ENCODE peak calls at places on chromosomes 7 and 10, in four cellular contexts. One of them, this sample, is unnamed.

GRCh38 chr7:100863406-100863950 is 3.7 kb upstream of the TRIP6 start:
- DNase-seq in kidney: peak; percentile 72
- DNase-seq in OCI-LY7: no peak
- DNase-seq in neuronal stem cell: no peak
- DNase-seq in this sample: no peak

GRCh38 chr7:42198296-42198695 is 38.7 kb downstream of the GLI3 start:
- DNase-seq in kidney: no peak
- DNase-seq in neuronal stem cell: no peak
- DNase-seq in OCI-LY7: no peak
- DNase-seq in this sample: no peak

GRCh38 chr10:104109908-104110662 is 11.9 kb upstream of the SFR1 start:
- DNase-seq in neuronal stem cell: no peak
- DNase-seq in OCI-LY7: no peak
- DNase-seq in kidney: no peak
- DNase-seq in this sample: no peak

GRCh38 chr10:71252195-71252594 is 39.8 kb downstream of the UNC5B start:
- DNase-seq in neuronal stem cell: no peak
- DNase-seq in kidney: no peak
- DNase-seq in OCI-LY7: no peak
- DNase-seq in this sample: no peak

GRCh38 chr10:69107667-69108066 is 16.3 kb upstream of the VPS26A start:
- DNase-seq in neuronal stem cell: no peak
- DNase-seq in kidney: no peak
- DNase-seq in OCI-LY7: no peak
- DNase-seq in this sample: no peak

GRCh38 chr7:157205438-157205837 is 66.7 kb downstream of the UBE3C start:
- DNase-seq in OCI-LY7: no peak
- DNase-seq in neuronal stem cell: no peak
- DNase-seq in kidney: no peak
- DNase-seq in this sample: no peak

GRCh38 chr10:108913300-108913699 is 1010.0 kb downstream of the XPNPEP1 start:
- DNase-seq in neuronal stem cell: no peak
- DNase-seq in OCI-LY7: no peak
- DNase-seq in kidney: no peak
- DNase-seq in this sample: no peak

GRCh38 chr10:117443677-117444022 is 68.4 kb upstream of the PDZD8 start:
- DNase-seq in OCI-LY7: no peak
- DNase-seq in kidney: no peak
- DNase-seq in neuronal stem cell: no peak
- DNase-seq in this sample: no peak

GRCh38 chr10:69220510-69220909 is 378 bp downstream of the HKDC1 start:
- DNase-seq in neuronal stem cell: no peak
- DNase-seq in kidney: no peak
- DNase-seq in OCI-LY7: no peak
- DNase-seq in this sample: no peak

GRCh38 chr7:121547341-121548092 is 151.4 kb upstream of the FAM3C start:
- DNase-seq in neuronal stem cell: peak; percentile 37
- DNase-seq in OCI-LY7: peak; percentile 75
- DNase-seq in kidney: no peak
- DNase-seq in this sample: no peak

GRCh38 chr7:34060548-34060947 is 155.2 kb downstream of the BMPER start:
- DNase-seq in OCI-LY7: no peak
- DNase-seq in kidney: no peak
- DNase-seq in neuronal stem cell: no peak
- DNase-seq in this sample: no peak

GRCh38 chr7:27109533-27110162 is 7.2 kb upstream of the HOXA2 start:
- DNase-seq in OCI-LY7: no peak
- DNase-seq in neuronal stem cell: no peak
- DNase-seq in kidney: no peak
- DNase-seq in this sample: no peak

GRCh38 chr7:23012797-23013714 is 874 bp downstream of the HYCC1 start:
- DNase-seq in OCI-LY7: peak; percentile 69
- DNase-seq in kidney: peak; percentile 86
- DNase-seq in neuronal stem cell: peak; percentile 33
- DNase-seq in this sample: peak; percentile 46

GRCh38 chr10:97686301-97686961 is 610 bp downstream of the AVPI1 start:
- DNase-seq in kidney: no peak
- DNase-seq in OCI-LY7: peak; percentile 54
- DNase-seq in neuronal stem cell: no peak
- DNase-seq in this sample: no peak

GRCh38 chr7:120994512-120995363 is 6.2 kb downstream of the CPED1 start:
- DNase-seq in neuronal stem cell: no peak
- DNase-seq in OCI-LY7: no peak
- DNase-seq in kidney: no peak
- DNase-seq in this sample: no peak

GRCh38 chr7:44634839-44635591 is 28.6 kb downstream of the OGDH start:
- DNase-seq in neuronal stem cell: no peak
- DNase-seq in OCI-LY7: no peak
- DNase-seq in kidney: no peak
- DNase-seq in this sample: peak; percentile 63

GRCh38 chr7:134720091-134720935 is 59.1 kb upstream of the CALD1 start:
- DNase-seq in neuronal stem cell: no peak
- DNase-seq in kidney: no peak
- DNase-seq in OCI-LY7: no peak
- DNase-seq in this sample: no peak

GRCh38 chr7:117132385-117133120 is 179.3 kb downstream of the ST7 start:
- DNase-seq in kidney: no peak
- DNase-seq in OCI-LY7: no peak
- DNase-seq in neuronal stem cell: no peak
- DNase-seq in this sample: no peak

GRCh38 chr7:142771353-142771723 is 568 bp downstream of the PRSS2 start:
- DNase-seq in kidney: no peak
- DNase-seq in neuronal stem cell: no peak
- DNase-seq in OCI-LY7: peak; percentile 91
- DNase-seq in this sample: no peak

GRCh38 chr7:137990251-137990901 is 11.5 kb downstream of the CREB3L2 start:
- DNase-seq in neuronal stem cell: no peak
- DNase-seq in OCI-LY7: no peak
- DNase-seq in kidney: no peak
- DNase-seq in this sample: no peak

GRCh38 chr7:83475403-83475802 is 173.5 kb downstream of the SEMA3E start:
- DNase-seq in neuronal stem cell: no peak
- DNase-seq in kidney: no peak
- DNase-seq in OCI-LY7: no peak
- DNase-seq in this sample: no peak

DNA sequence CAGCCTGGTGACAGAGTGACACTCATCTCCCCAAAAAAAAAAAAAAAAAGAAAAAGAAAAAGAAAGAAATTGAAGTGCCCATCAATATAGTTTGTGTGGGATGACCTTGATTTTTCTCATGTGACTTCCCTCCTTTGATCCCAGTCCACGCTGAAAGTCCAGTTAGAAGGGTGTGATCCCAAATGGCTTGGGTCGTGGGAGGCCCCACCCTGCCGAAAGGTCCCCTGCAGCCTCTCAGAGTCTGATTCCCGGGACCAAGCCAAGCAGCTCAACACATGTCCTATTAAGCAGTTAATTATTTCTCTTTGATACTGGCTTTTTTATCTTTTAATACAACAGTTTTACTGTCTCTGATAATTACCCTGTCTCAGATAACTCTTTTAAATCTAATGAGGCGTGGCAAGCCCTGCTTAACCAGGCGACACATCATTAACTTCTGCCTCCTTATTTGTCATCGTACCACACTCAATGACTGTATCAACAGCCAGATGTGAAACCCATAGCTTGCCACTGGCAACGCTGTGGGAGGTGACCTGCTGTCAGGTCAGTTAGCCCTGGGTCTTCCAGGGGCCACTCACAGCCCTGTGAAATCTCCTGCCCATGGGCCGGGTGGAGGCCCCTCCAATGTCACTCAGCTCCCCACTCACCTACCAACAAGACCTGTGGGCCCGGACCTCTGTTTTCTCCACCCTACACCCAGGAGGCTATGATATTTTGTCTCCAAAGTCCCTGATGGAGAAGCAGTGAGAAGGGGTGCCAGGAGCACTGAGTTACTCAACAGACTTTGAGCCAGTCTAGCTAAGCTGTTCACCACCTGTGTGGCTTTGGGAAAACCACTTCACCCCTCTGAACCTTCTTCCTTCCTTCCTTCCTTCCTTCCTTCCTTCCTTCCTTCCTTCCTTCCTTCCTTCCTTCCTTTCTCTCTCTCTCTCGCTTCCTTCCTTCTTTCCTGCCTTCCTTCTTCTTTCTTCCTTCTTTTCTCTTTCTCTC is 110.0 kb upstream of the SFMBT2 start:
- DNase-seq in neuronal stem cell: no peak
- DNase-seq in OCI-LY7: no peak
- DNase-seq in kidney: no peak
- DNase-seq in this sample: no peak
- H3K9me3 ChIP-seq in neuronal stem cell: no peaks in the 10 kb centered on the region
- H3K9me3 ChIP-seq in OCI-LY7: no peaks in the 10 kb centered on the region
- H3K9me3 ChIP-seq in kidney: no peaks in the 10 kb centered on the region
- H3K9me3 ChIP-seq in this sample: no peaks in the 10 kb centered on the region

GRCh38 chr10:125060851-125061556 is 99.4 kb downstream of the CTBP2 start:
- DNase-seq in kidney: peak; percentile 92
- DNase-seq in OCI-LY7: peak; percentile 73
- DNase-seq in neuronal stem cell: peak; percentile 45
- DNase-seq in this sample: peak; percentile 86

GRCh38 chr10:125060486-125060850 is 99.9 kb downstream of the CTBP2 start:
- DNase-seq in OCI-LY7: no peak
- DNase-seq in kidney: no peak
- DNase-seq in neuronal stem cell: no peak
- DNase-seq in this sample: no peak

GRCh38 chr10:125062244-125063208 is 97.8 kb downstream of the CTBP2 start:
- DNase-seq in neuronal stem cell: no peak
- DNase-seq in OCI-LY7: no peak
- DNase-seq in kidney: peak; percentile 82
- DNase-seq in this sample: peak; percentile 44

GRCh38 chr10:125060038-125060437 is 100.3 kb downstream of the CTBP2 start:
- DNase-seq in OCI-LY7: no peak
- DNase-seq in kidney: no peak
- DNase-seq in neuronal stem cell: no peak
- DNase-seq in this sample: no peak

DNA sequence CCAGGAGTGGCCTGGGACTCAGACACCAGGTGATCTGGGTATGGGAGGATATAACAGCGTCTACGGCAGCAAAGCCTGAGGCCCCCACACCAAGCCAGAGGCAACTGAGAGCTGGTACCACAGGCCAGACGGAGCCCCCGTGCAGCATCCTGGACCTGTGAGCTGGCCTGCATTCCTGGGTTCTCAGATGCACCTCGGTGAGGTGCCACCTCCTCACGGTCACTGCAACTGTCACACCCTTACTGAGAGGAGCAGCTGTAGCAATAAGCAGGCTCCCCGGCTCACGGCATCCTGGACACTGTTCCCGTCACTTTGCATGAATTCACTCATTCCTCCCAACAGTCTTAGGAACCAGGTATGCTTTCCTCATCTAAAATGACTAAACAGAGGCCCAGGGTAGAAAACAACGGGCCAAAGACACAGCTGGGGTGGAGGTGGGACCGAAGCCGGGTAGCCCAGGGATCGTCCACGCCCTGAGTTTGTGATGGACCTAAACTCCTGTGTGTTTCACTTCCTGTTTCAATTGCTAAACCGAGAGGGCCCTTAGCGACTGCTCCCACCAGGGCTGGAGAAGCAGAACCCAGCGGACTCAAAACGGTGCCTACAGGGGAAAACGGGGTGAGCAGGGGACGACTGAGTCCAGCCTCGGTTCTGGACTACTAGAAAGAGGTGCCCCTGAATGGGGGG is 98.7 kb downstream of the CTBP2 start:
- DNase-seq in neuronal stem cell: no peak
- DNase-seq in kidney: peak; percentile 58
- DNase-seq in OCI-LY7: peak; percentile 64
- DNase-seq in this sample: no peak
- H3K4me1 ChIP-seq in neuronal stem cell: peaks cover 40% of the 10 kb centered on the region
- H3K4me1 ChIP-seq in kidney: peaks cover 79% of the 10 kb centered on the region
- H3K4me1 ChIP-seq in OCI-LY7: peaks cover 68% of the 10 kb centered on the region
- H3K4me1 ChIP-seq in this sample: peaks cover 95% of the 10 kb centered on the region

GRCh38 chr7:67900456-67900855 is 903.8 kb downstream of the TYW1 start:
- DNase-seq in OCI-LY7: no peak
- DNase-seq in kidney: no peak
- DNase-seq in neuronal stem cell: no peak
- DNase-seq in this sample: no peak
- H3K9me3 ChIP-seq in OCI-LY7: no peaks in the 10 kb centered on the region
- H3K9me3 ChIP-seq in kidney: no peaks in the 10 kb centered on the region
- H3K9me3 ChIP-seq in neuronal stem cell: no peaks in the 10 kb centered on the region
- H3K9me3 ChIP-seq in this sample: no peaks in the 10 kb centered on the region

GRCh38 chr10:59900044-59900727 is 6.2 kb downstream of the CCDC6 start:
- DNase-seq in OCI-LY7: peak; percentile 56
- DNase-seq in neuronal stem cell: no peak
- DNase-seq in kidney: no peak
- DNase-seq in this sample: no peak
- H3K4me1 ChIP-seq in OCI-LY7: peaks cover 41% of the 10 kb centered on the region
- H3K4me1 ChIP-seq in neuronal stem cell: peaks cover 8% of the 10 kb centered on the region
- H3K4me1 ChIP-seq in kidney: peaks cover 39% of the 10 kb centered on the region
- H3K4me1 ChIP-seq in this sample: peaks cover 59% of the 10 kb centered on the region

GRCh38 chr10:42596196-42596595 is 42.2 kb downstream of the ZNF33B start:
- DNase-seq in neuronal stem cell: no peak
- DNase-seq in kidney: no peak
- DNase-seq in OCI-LY7: no peak
- DNase-seq in this sample: no peak
- H3K9me3 ChIP-seq in neuronal stem cell: peaks cover 44% of the 10 kb centered on the region
- H3K9me3 ChIP-seq in kidney: peaks cover 14% of the 10 kb centered on the region
- H3K9me3 ChIP-seq in OCI-LY7: peaks cover 22% of the 10 kb centered on the region
- H3K9me3 ChIP-seq in this sample: peaks cover 65% of the 10 kb centered on the region

DNA sequence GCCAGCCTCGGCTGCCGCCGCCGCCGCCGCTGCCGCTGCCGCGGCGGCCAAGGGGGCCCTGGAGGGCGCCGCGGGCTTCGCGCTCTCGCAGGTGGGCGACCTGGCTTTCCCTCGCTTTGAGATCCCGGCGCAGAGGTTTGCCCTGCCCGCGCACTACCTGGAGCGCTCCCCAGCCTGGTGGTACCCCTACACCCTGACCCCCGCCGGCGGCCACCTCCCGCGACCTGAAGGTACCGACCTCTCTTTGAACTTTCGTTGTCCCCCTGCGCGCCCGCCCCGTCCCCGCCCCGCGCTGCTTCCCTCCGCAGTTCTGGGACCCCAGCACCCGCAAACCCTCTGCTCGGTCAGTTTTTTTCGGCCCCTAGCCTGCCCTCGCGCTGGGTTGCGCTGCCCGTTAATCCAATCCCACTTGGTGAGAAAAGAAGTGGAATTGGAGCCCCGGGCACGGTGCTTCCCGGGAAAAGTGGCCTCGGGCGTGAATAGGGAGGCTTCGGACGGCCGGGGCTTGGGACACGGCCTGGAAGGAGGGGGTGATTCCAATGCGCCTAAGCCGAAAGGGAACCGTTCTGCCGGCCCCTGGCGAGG is 543 bp downstream of the HMX3 start:
- DNase-seq in kidney: no peak
- DNase-seq in OCI-LY7: no peak
- DNase-seq in neuronal stem cell: no peak
- DNase-seq in this sample: no peak
- H3K4me1 ChIP-seq in kidney: peaks cover 28% of the 10 kb centered on the region
- H3K4me1 ChIP-seq in OCI-LY7: no peaks in the 10 kb centered on the region
- H3K4me1 ChIP-seq in neuronal stem cell: peaks cover 13% of the 10 kb centered on the region
- H3K4me1 ChIP-seq in this sample: peaks cover 61% of the 10 kb centered on the region

GRCh38 chr7:94843553-94843952 is 63.8 kb upstream of the PPP1R9A start:
- DNase-seq in neuronal stem cell: no peak
- DNase-seq in OCI-LY7: no peak
- DNase-seq in kidney: no peak
- DNase-seq in this sample: no peak
- H3K9me3 ChIP-seq in neuronal stem cell: peaks cover 26% of the 10 kb centered on the region
- H3K9me3 ChIP-seq in OCI-LY7: no peaks in the 10 kb centered on the region
- H3K9me3 ChIP-seq in kidney: peaks cover 9% of the 10 kb centered on the region
- H3K9me3 ChIP-seq in this sample: peaks cover 68% of the 10 kb centered on the region

This sample was measured in heart right ventricle.